ENCODE peak calls at places on chromosomes 5 and 9, in nine cellular contexts. S is ovary, I is sigmoid colon, F is neuronal stem cell, Y is IMR-90, D is PC-3, W is osteoblast, L is mesendoderm, C is psoas muscle. B is an unnamed sample.

GRCh38 chr9:126794441-126794840 is 10.4 kb upstream of the ZBTB43 start:
- DNase-seq in S (no peak), I (no peak), F (no peak), Y (no peak), D (no peak), W (no peak), L (no peak), C (no peak), B (no peak)

GRCh38 chr9:133188006-133188842 is 20.8 kb downstream of the OBP2B start:
- DNase-seq in S (no peak), I (peak; percentile 40), F (peak; percentile 29), Y (no peak), D (peak; percentile 48), W (peak; percentile 78), L (peak; percentile 88), C (no peak), B (no peak)

GRCh38 chr5:61332369-61332745 is 299 bp downstream of the ZSWIM6 start:
- DNase-seq in S (peak; percentile 65), I (peak; percentile 76), F (peak; percentile 40), Y (no peak), D (no peak), W (peak; percentile 93), L (peak; percentile 43), C (peak; percentile 76), B (peak; percentile 38)

GRCh38 chr9:112218908-112219307 is 43.8 kb upstream of the SUSD1 start:
- DNase-seq in S (no peak), I (no peak), F (no peak), Y (no peak), D (no peak), W (no peak), L (no peak), C (no peak), B (no peak)

GRCh38 chr9:8649157-8649556 is 849.6 kb upstream of the DMAC1 start:
- DNase-seq in S (no peak), I (no peak), F (no peak), Y (no peak), D (no peak), W (no peak), L (no peak), C (no peak), B (no peak)

GRCh38 chr9:131358438-131359029 is 35.4 kb upstream of the PRRC2B start:
- DNase-seq in S (no peak), I (no peak), F (no peak), Y (no peak), D (no peak), W (no peak), L (no peak), C (no peak), B (no peak)

GRCh38 chr5:15376803-15377202 is 123.2 kb upstream of the FBXL7 start:
- DNase-seq in S (no peak), I (no peak), F (no peak), Y (no peak), D (no peak), W (no peak), L (no peak), C (no peak), B (no peak)

GRCh38 chr9:134059661-134060395 is 8.0 kb downstream of the BRD3 start:
- DNase-seq in S (no peak), I (peak; percentile 67), F (no peak), Y (no peak), D (no peak), W (peak; percentile 94), L (no peak), C (no peak), B (no peak)

GRCh38 chr9:111298831-111299603 is 31.0 kb downstream of the OR2K2 start:
- DNase-seq in S (no peak), I (peak; percentile 85), F (peak; percentile 36), Y (peak; percentile 81), D (peak; percentile 73), W (peak; percentile 41), L (peak; percentile 46), C (peak; percentile 82), B (peak; percentile 85)

GRCh38 chr5:27788184-27788583 is 749.8 kb upstream of the CDH9 start:
- DNase-seq in S (no peak), I (no peak), F (no peak), Y (no peak), D (peak; percentile 63), W (no peak), L (no peak), C (no peak), B (no peak)

GRCh38 chr9:77534376-77535057 is 113.6 kb downstream of the GNA14 start:
- DNase-seq in S (no peak), I (no peak), F (no peak), Y (no peak), D (no peak), W (no peak), L (peak; percentile 77), C (no peak), B (peak; percentile 34)

GRCh38 chr5:1125030-1125357 is 13.1 kb upstream of the SLC12A7 start:
- DNase-seq in S (no peak), I (peak; percentile 93), F (no peak), Y (peak; percentile 50), D (no peak), W (peak; percentile 87), L (no peak), C (peak; percentile 84), B (peak; percentile 94)

GRCh38 chr5:131204964-131205363 is 34.2 kb downstream of the LYRM7 start:
- DNase-seq in S (no peak), I (no peak), F (no peak), Y (no peak), D (no peak), W (no peak), L (no peak), C (no peak), B (no peak)

GRCh38 chr9:95171001-95171400 is 146.5 kb downstream of the FANCC start:
- DNase-seq in S (no peak), I (no peak), F (no peak), Y (peak; percentile 67), D (peak; percentile 54), W (no peak), L (peak; percentile 36), C (no peak), B (no peak)

GRCh38 chr5:10323588-10324488 is 16.1 kb upstream of the CMBL start:
- DNase-seq in S (no peak), I (no peak), F (no peak), Y (peak; percentile 29), D (peak; percentile 19), W (no peak), L (peak; percentile 16), C (no peak), B (no peak)

GRCh38 chr9:70259512-70259802 is 679 bp downstream of the SMC5 start:
- DNase-seq in S (no peak), I (no peak), F (no peak), Y (no peak), D (no peak), W (no peak), L (peak; percentile 76), C (no peak), B (no peak)

GRCh38 chr5:179837076-179838011 is 16.6 kb downstream of the SQSTM1 start:
- DNase-seq in S (no peak), I (peak; percentile 64), F (no peak), Y (no peak), D (no peak), W (peak; percentile 43), L (no peak), C (no peak), B (no peak)

GRCh38 chr9:127202461-127203139 is 62.0 kb upstream of the GARNL3 start:
- DNase-seq in S (no peak), I (no peak), F (no peak), Y (no peak), D (no peak), W (peak; percentile 39), L (peak; percentile 19), C (peak; percentile 47), B (no peak)

GRCh38 chr5:158236511-158237335 is 377.8 kb upstream of the CLINT1 start:
- DNase-seq in S (no peak), I (no peak), F (no peak), Y (no peak), D (no peak), W (no peak), L (no peak), C (no peak), B (no peak)
- H3K4me1 ChIP-seq in S (no peaks in the 10 kb centered on the region), I (no peaks in the 10 kb centered on the region), F (peaks cover 2% of the 10 kb centered on the region), Y (no peaks in the 10 kb centered on the region), D (no peaks in the 10 kb centered on the region), W (peaks cover 11% of the 10 kb centered on the region), L (no peaks in the 10 kb centered on the region), C (no peaks in the 10 kb centered on the region), B (no peaks in the 10 kb centered on the region)

DNA sequence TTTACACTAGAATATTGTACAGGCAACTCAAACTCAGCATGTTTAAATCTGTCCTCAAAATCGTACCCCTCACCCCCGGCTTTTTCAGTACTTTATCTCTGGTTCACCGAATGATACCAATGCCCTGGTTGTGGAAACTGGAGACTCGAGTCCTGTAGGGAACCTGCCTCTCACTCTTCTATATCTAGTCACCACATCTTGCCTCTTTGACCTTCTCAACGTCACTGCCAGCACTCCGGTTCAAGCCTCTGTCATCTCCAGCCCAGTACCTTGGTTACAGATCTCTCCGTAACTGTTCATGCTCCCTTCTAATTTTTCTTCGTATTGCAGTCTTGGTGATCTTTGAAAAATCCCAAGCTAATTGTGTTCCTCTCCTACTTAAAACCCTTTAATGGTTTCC is 6.7 kb downstream of the SLC44A1 start:
- DNase-seq in S (no peak), I (no peak), F (no peak), Y (no peak), D (no peak), W (no peak), L (no peak), C (peak; percentile 23), B (no peak)
- H3K4me1 ChIP-seq in S (peaks cover 2% of the 10 kb centered on the region), I (no peaks in the 10 kb centered on the region), F (peaks cover 4% of the 10 kb centered on the region), Y (peaks cover 1% of the 10 kb centered on the region), D (peaks cover 9% of the 10 kb centered on the region), W (peaks cover 2% of the 10 kb centered on the region), L (peaks cover 8% of the 10 kb centered on the region), C (peaks cover 4% of the 10 kb centered on the region), B (peaks cover 28% of the 10 kb centered on the region)

GRCh38 chr5:150593593-150593992 is 46.9 kb upstream of the SYNPO start:
- DNase-seq in S (no peak), I (no peak), F (no peak), Y (no peak), D (no peak), W (peak; percentile 57), L (no peak), C (no peak), B (peak; percentile 44)
- H3K4me1 ChIP-seq in S (peaks cover 30% of the 10 kb centered on the region), I (peaks cover 12% of the 10 kb centered on the region), F (peaks cover 16% of the 10 kb centered on the region), Y (peaks cover 11% of the 10 kb centered on the region), D (no peaks in the 10 kb centered on the region), W (peaks cover 22% of the 10 kb centered on the region), L (peaks cover 20% of the 10 kb centered on the region), C (peaks cover 40% of the 10 kb centered on the region), B (peaks cover 26% of the 10 kb centered on the region)

GRCh38 chr5:139378101-139378825 is 4.8 kb downstream of the SLC23A1 start:
- DNase-seq in S (peak; percentile 21), I (peak; percentile 47), F (no peak), Y (no peak), D (no peak), W (peak; percentile 34), L (no peak), C (no peak), B (no peak)

GRCh38 chr5:139376364-139376763 is 6.7 kb downstream of the SLC23A1 start:
- DNase-seq in S (peak; percentile 2), I (peak; percentile 9), F (no peak), Y (no peak), D (no peak), W (peak; percentile 46), L (no peak), C (no peak), B (no peak)

GRCh38 chr5:139378941-139379361 is 4.1 kb downstream of the SLC23A1 start:
- DNase-seq in S (peak; percentile 7), I (peak; percentile 56), F (no peak), Y (no peak), D (no peak), W (peak; percentile 77), L (no peak), C (no peak), B (no peak)

GRCh38 chr5:139374909-139375308 is 8.2 kb downstream of the SLC23A1 start:
- DNase-seq in S (peak; percentile 1), I (peak; percentile 14), F (no peak), Y (no peak), D (no peak), W (no peak), L (no peak), C (no peak), B (no peak)

GRCh38 chr5:139377226-139377625 is 5.9 kb downstream of the SLC23A1 start:
- DNase-seq in S (peak; percentile 8), I (peak; percentile 46), F (no peak), Y (no peak), D (no peak), W (peak; percentile 52), L (no peak), C (no peak), B (no peak)
- H3K4me1 ChIP-seq in S (peaks cover 3% of the 10 kb centered on the region), I (peaks cover 12% of the 10 kb centered on the region), F (peaks cover 2% of the 10 kb centered on the region), Y (peaks cover 2% of the 10 kb centered on the region), D (peaks cover 25% of the 10 kb centered on the region), W (peaks cover 14% of the 10 kb centered on the region), L (no peaks in the 10 kb centered on the region), C (peaks cover 29% of the 10 kb centered on the region), B (peaks cover 7% of the 10 kb centered on the region)